ENCODE peak calls at places on chromosomes 13 and 19, in six cellular contexts. One of them, this sample, is unnamed. For H3K9me3, the result is how much of the 10 kb centered on the place peaks cover.

GRCh38 chr13:100630564-100630963 is 42.0 kb upstream of the GGACT start:
- DNase-seq in lower lobe of right lung: no peak
- DNase-seq in lung: no peak
- DNase-seq in left ventricle myocardium inferior: no peak
- DNase-seq in BE2C: no peak
- DNase-seq in PC-3: no peak
- DNase-seq in this sample: no peak

GRCh38 chr19:55490478-55491436 is 2.5 kb downstream of the SSC5D start:
- DNase-seq in lower lobe of right lung: no peak
- DNase-seq in lung: no peak
- DNase-seq in left ventricle myocardium inferior: no peak
- DNase-seq in BE2C: peak
- DNase-seq in PC-3: no peak
- DNase-seq in this sample: no peak

GRCh38 chr19:42108527-42109389 is 23.5 kb downstream of the POU2F2 start:
- DNase-seq in lower lobe of right lung: peak
- DNase-seq in lung: peak
- DNase-seq in left ventricle myocardium inferior: peak
- DNase-seq in BE2C: peak
- DNase-seq in PC-3: peak
- DNase-seq in this sample: peak

GRCh38 chr19:42216653-42217521 is 590 bp downstream of the DEDD2 start:
- DNase-seq in lower lobe of right lung: peak
- DNase-seq in lung: no peak
- DNase-seq in left ventricle myocardium inferior: peak
- DNase-seq in BE2C: peak
- DNase-seq in PC-3: peak
- DNase-seq in this sample: no peak

GRCh38 chr13:54614729-54615128 is 1586.1 kb downstream of the OLFM4 start:
- DNase-seq in lower lobe of right lung: no peak
- DNase-seq in lung: no peak
- DNase-seq in left ventricle myocardium inferior: no peak
- DNase-seq in BE2C: no peak
- DNase-seq in PC-3: no peak
- DNase-seq in this sample: no peak

GRCh38 chr19:7230826-7231225 is 63.4 kb downstream of the INSR start:
- DNase-seq in lower lobe of right lung: no peak
- DNase-seq in lung: no peak
- DNase-seq in left ventricle myocardium inferior: peak
- DNase-seq in BE2C: no peak
- DNase-seq in PC-3: no peak
- DNase-seq in this sample: no peak

GRCh38 chr13:27476943-27477681 is 26.7 kb upstream of the MTIF3 start:
- DNase-seq in lower lobe of right lung: no peak
- DNase-seq in lung: no peak
- DNase-seq in left ventricle myocardium inferior: no peak
- DNase-seq in BE2C: no peak
- DNase-seq in PC-3: peak
- DNase-seq in this sample: peak

GRCh38 chr13:39023761-39024160 is 14.1 kb downstream of the PROSER1 start:
- DNase-seq in lower lobe of right lung: no peak
- DNase-seq in lung: peak
- DNase-seq in left ventricle myocardium inferior: no peak
- DNase-seq in BE2C: no peak
- DNase-seq in PC-3: peak
- DNase-seq in this sample: no peak

GRCh38 chr13:110015253-110015652 is 228.9 kb upstream of the IRS2 start:
- DNase-seq in lower lobe of right lung: no peak
- DNase-seq in lung: no peak
- DNase-seq in left ventricle myocardium inferior: peak
- DNase-seq in BE2C: no peak
- DNase-seq in PC-3: peak
- DNase-seq in this sample: no peak

GRCh38 chr19:48741222-48741999 is 1.0 kb upstream of the RASIP1 start:
- DNase-seq in lower lobe of right lung: no peak
- DNase-seq in lung: no peak
- DNase-seq in left ventricle myocardium inferior: peak
- DNase-seq in BE2C: peak
- DNase-seq in PC-3: no peak
- DNase-seq in this sample: no peak

GRCh38 chr13:20972731-20973130 is 70.2 kb upstream of the XPO4 start:
- DNase-seq in lower lobe of right lung: no peak
- DNase-seq in lung: no peak
- DNase-seq in left ventricle myocardium inferior: no peak
- DNase-seq in BE2C: no peak
- DNase-seq in PC-3: no peak
- DNase-seq in this sample: no peak

GRCh38 chr19:8174706-8175105 is 25.3 kb upstream of the FBN3 start:
- DNase-seq in lower lobe of right lung: no peak
- DNase-seq in lung: no peak
- DNase-seq in left ventricle myocardium inferior: no peak
- DNase-seq in BE2C: no peak
- DNase-seq in PC-3: peak
- DNase-seq in this sample: no peak

GRCh38 chr13:34748078-34748477 is 194.0 kb upstream of the NBEA start:
- DNase-seq in lower lobe of right lung: peak
- DNase-seq in lung: peak
- DNase-seq in left ventricle myocardium inferior: peak
- DNase-seq in BE2C: no peak
- DNase-seq in PC-3: no peak
- DNase-seq in this sample: no peak

GRCh38 chr13:30479154-30479553 is 13.4 kb upstream of the HMGB1 start:
- DNase-seq in lower lobe of right lung: no peak
- DNase-seq in lung: no peak
- DNase-seq in left ventricle myocardium inferior: no peak
- DNase-seq in BE2C: no peak
- DNase-seq in PC-3: no peak
- DNase-seq in this sample: no peak

GRCh38 chr19:7925171-7925837 is 631 bp downstream of the CTXN1 start:
- DNase-seq in lower lobe of right lung: peak
- DNase-seq in lung: peak
- DNase-seq in left ventricle myocardium inferior: peak
- DNase-seq in BE2C: peak
- DNase-seq in PC-3: peak
- DNase-seq in this sample: no peak

GRCh38 chr19:1130801-1131717 is 27.3 kb downstream of the GPX4 start:
- DNase-seq in lower lobe of right lung: no peak
- DNase-seq in lung: no peak
- DNase-seq in left ventricle myocardium inferior: no peak
- DNase-seq in BE2C: no peak
- DNase-seq in PC-3: no peak
- DNase-seq in this sample: no peak

GRCh38 chr19:23762884-23763711 is 4.4 kb upstream of the ZNF681 start:
- DNase-seq in lower lobe of right lung: peak
- DNase-seq in lung: peak
- DNase-seq in left ventricle myocardium inferior: peak
- DNase-seq in BE2C: no peak
- DNase-seq in PC-3: peak
- DNase-seq in this sample: no peak

GRCh38 chr19:45340232-45340898 is at the start of gene KLC3:
- DNase-seq in lower lobe of right lung: peak
- DNase-seq in lung: no peak
- DNase-seq in left ventricle myocardium inferior: no peak
- DNase-seq in BE2C: no peak
- DNase-seq in PC-3: peak
- DNase-seq in this sample: no peak

GRCh38 chr13:113938716-113939115 is 35.2 kb downstream of the C13orf46 start:
- DNase-seq in lower lobe of right lung: no peak
- DNase-seq in lung: no peak
- DNase-seq in left ventricle myocardium inferior: no peak
- DNase-seq in BE2C: no peak
- DNase-seq in PC-3: no peak
- DNase-seq in this sample: no peak

GRCh38 chr19:7729831-7730285 is 2.1 kb downstream of the CLEC4G start:
- DNase-seq in lower lobe of right lung: no peak
- DNase-seq in lung: no peak
- DNase-seq in left ventricle myocardium inferior: no peak
- DNase-seq in BE2C: no peak
- DNase-seq in PC-3: no peak
- DNase-seq in this sample: no peak

GRCh38 chr19:1472227-1473055 is 6.6 kb downstream of the C19orf25 start:
- DNase-seq in lower lobe of right lung: peak
- DNase-seq in lung: no peak
- DNase-seq in left ventricle myocardium inferior: no peak
- DNase-seq in BE2C: no peak
- DNase-seq in PC-3: no peak
- DNase-seq in this sample: no peak

GRCh38 chr13:108929532-108929931 is 300.1 kb downstream of the MYO16 start:
- DNase-seq in lower lobe of right lung: no peak
- DNase-seq in lung: no peak
- DNase-seq in left ventricle myocardium inferior: no peak
- DNase-seq in BE2C: no peak
- DNase-seq in PC-3: peak
- DNase-seq in this sample: no peak

GRCh38 chr19:19997656-19998268 is 41.5 kb downstream of the ZNF682 start:
- DNase-seq in lower lobe of right lung: no peak
- DNase-seq in lung: no peak
- DNase-seq in left ventricle myocardium inferior: peak
- DNase-seq in BE2C: peak
- DNase-seq in PC-3: no peak
- DNase-seq in this sample: no peak

GRCh38 chr13:95099541-95099940 is 201.7 kb downstream of the ABCC4 start:
- DNase-seq in lower lobe of right lung: no peak
- DNase-seq in lung: no peak
- DNase-seq in left ventricle myocardium inferior: no peak
- DNase-seq in BE2C: no peak
- DNase-seq in PC-3: peak
- DNase-seq in this sample: peak

GRCh38 chr13:112814905-112815585 is 125.2 kb downstream of the ATP11A start:
- DNase-seq in lower lobe of right lung: peak
- DNase-seq in lung: peak
- DNase-seq in left ventricle myocardium inferior: peak
- DNase-seq in BE2C: peak
- DNase-seq in PC-3: peak
- DNase-seq in this sample: no peak

GRCh38 chr13:108257238-108257637 is 12.3 kb upstream of the TNFSF13B start:
- DNase-seq in lower lobe of right lung: no peak
- DNase-seq in lung: no peak
- DNase-seq in left ventricle myocardium inferior: no peak
- DNase-seq in BE2C: no peak
- DNase-seq in PC-3: no peak
- DNase-seq in this sample: no peak

GRCh38 chr19:36340786-36341386 is 38.1 kb downstream of the ZFP14 start:
- DNase-seq in lower lobe of right lung: no peak
- DNase-seq in lung: no peak
- DNase-seq in left ventricle myocardium inferior: no peak
- DNase-seq in BE2C: no peak
- DNase-seq in PC-3: no peak
- DNase-seq in this sample: no peak
- H3K9me3 ChIP-seq in lower lobe of right lung: half or more
- H3K9me3 ChIP-seq in lung: under half
- H3K9me3 ChIP-seq in left ventricle myocardium inferior: half or more
- H3K9me3 ChIP-seq in BE2C: under half
- H3K9me3 ChIP-seq in PC-3: under half
- H3K9me3 ChIP-seq in this sample: under half

GRCh38 chr13:59664586-59664985 is 499.1 kb downstream of the DIAPH3 start:
- DNase-seq in lower lobe of right lung: no peak
- DNase-seq in lung: no peak
- DNase-seq in left ventricle myocardium inferior: no peak
- DNase-seq in BE2C: no peak
- DNase-seq in PC-3: no peak
- DNase-seq in this sample: no peak

GRCh38 chr13:59665736-59666135 is 498.0 kb downstream of the DIAPH3 start:
- DNase-seq in lower lobe of right lung: no peak
- DNase-seq in lung: no peak
- DNase-seq in left ventricle myocardium inferior: no peak
- DNase-seq in BE2C: no peak
- DNase-seq in PC-3: no peak
- DNase-seq in this sample: no peak

GRCh38 chr13:59666504-59666903 is 497.2 kb downstream of the DIAPH3 start:
- DNase-seq in lower lobe of right lung: no peak
- DNase-seq in lung: no peak
- DNase-seq in left ventricle myocardium inferior: no peak
- DNase-seq in BE2C: no peak
- DNase-seq in PC-3: no peak
- DNase-seq in this sample: no peak

GRCh38 chr13:59665184-59665583 is 498.5 kb downstream of the DIAPH3 start:
- DNase-seq in lower lobe of right lung: no peak
- DNase-seq in lung: no peak
- DNase-seq in left ventricle myocardium inferior: no peak
- DNase-seq in BE2C: no peak
- DNase-seq in PC-3: no peak
- DNase-seq in this sample: no peak

DNA sequence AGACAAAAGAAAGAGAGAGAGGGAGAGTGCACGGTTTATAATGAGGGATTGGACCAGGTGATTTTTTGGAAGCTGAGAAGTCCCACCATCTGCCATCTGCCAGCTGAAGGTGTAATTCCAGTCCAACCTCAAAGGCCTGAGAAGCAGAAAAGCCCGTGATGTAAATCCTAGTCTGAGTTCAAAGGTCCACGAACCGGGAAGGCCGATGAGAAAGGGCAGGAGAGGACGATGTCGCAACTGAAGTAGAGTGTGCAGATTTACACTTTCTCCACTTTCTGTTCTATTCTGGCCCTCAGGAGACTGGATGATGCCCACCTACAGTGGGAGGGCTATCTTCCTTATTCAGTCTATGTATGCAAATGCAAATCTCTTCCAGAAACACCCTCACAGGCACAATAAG is 500.0 kb downstream of the DIAPH3 start:
- DNase-seq in lower lobe of right lung: no peak
- DNase-seq in lung: no peak
- DNase-seq in left ventricle myocardium inferior: no peak
- DNase-seq in BE2C: no peak
- DNase-seq in PC-3: no peak
- DNase-seq in this sample: no peak
- TF ChIP-seq CTCF in lower lobe of right lung: no peak
- TF ChIP-seq CTCF in lung: no peak
- TF ChIP-seq CTCF in left ventricle myocardium inferior: no peak
- TF ChIP-seq CTCF in BE2C: no peak
- TF ChIP-seq CTCF in PC-3: no peak
- TF ChIP-seq CTCF in this sample: no peak

DNA sequence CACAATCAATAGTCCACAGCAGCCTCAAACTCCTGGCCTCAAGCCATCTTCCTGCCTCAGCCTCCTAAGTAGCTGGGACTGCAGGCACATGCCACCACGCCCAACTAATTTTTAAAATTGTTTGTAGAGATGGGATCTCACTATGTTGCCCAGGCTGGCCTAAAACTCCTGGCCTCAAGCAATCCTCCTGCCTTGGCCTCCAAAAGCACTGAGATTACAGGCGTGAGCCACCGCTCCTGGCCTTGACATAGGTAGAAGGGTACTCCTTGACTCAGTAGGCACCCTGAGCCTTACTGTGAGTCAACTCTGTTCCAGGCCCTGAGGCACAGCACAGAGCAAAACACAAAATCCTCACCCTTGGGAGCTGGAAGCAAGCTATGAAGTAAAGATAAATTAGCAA is 7.8 kb downstream of the TNPO2 start:
- DNase-seq in lower lobe of right lung: no peak
- DNase-seq in lung: no peak
- DNase-seq in left ventricle myocardium inferior: no peak
- DNase-seq in BE2C: no peak
- DNase-seq in PC-3: no peak
- DNase-seq in this sample: no peak
- H3K9me3 ChIP-seq in lower lobe of right lung: under half
- H3K9me3 ChIP-seq in lung: under half
- H3K9me3 ChIP-seq in left ventricle myocardium inferior: under half
- H3K9me3 ChIP-seq in BE2C: under half
- H3K9me3 ChIP-seq in PC-3: under half
- H3K9me3 ChIP-seq in this sample: under half

GRCh38 chr19:52592301-52592700 is 22.2 kb downstream of the ZNF701 start:
- DNase-seq in lower lobe of right lung: no peak
- DNase-seq in lung: no peak
- DNase-seq in left ventricle myocardium inferior: no peak
- DNase-seq in BE2C: no peak
- DNase-seq in PC-3: no peak
- DNase-seq in this sample: no peak
- TF ChIP-seq CTCF in lower lobe of right lung: no peak
- TF ChIP-seq CTCF in lung: no peak
- TF ChIP-seq CTCF in left ventricle myocardium inferior: no peak
- TF ChIP-seq CTCF in BE2C: no peak
- TF ChIP-seq CTCF in PC-3: no peak
- TF ChIP-seq CTCF in this sample: no peak